ENCODE peak calls at places on chromosomes 2 and 18, in four cellular contexts. S is endothelial cell; E is GM12865; Z is CD8-positive, alpha-beta T cell. H is an unnamed sample.

GRCh38 chr2:223041527-223042109 is 10.4 kb upstream of the KCNE4 start:
- DNase-seq in E (peak), S (no peak), Z (no peak), H (no peak)

GRCh38 chr2:231387904-231388724 is 7.4 kb upstream of the B3GNT7 start:
- DNase-seq in S (no peak), Z (no peak), E (no peak), H (no peak)

GRCh38 chr18:48546411-48546810 is 7.6 kb downstream of the CTIF start:
- DNase-seq in S (no peak), E (no peak), Z (no peak), H (no peak)

GRCh38 chr2:47676236-47676635 is 106.7 kb upstream of the MSH6 start:
- DNase-seq in E (no peak), Z (no peak), S (no peak), H (no peak)

GRCh38 chr18:42048150-42048549 is 93.1 kb downstream of the PIK3C3 start:
- DNase-seq in S (no peak), Z (no peak), E (no peak), H (no peak)

GRCh38 chr2:8409461-8410260 is 272.2 kb upstream of the ID2 start:
- DNase-seq in E (no peak), S (no peak), Z (no peak), H (no peak)

GRCh38 chr2:54471221-54471711 is 15.1 kb downstream of the SPTBN1 start:
- DNase-seq in S (no peak), Z (no peak), E (peak), H (no peak)

GRCh38 chr18:32893915-32894314 is 121.1 kb upstream of the KLHL14 start:
- DNase-seq in Z (no peak), E (no peak), S (no peak), H (no peak)

GRCh38 chr2:20040489-20041172 is 10.8 kb downstream of the LAPTM4A start:
- DNase-seq in Z (no peak), S (no peak), E (no peak), H (no peak)

GRCh38 chr2:150424361-150424760 is 63.1 kb downstream of the RND3 start:
- DNase-seq in E (no peak), S (no peak), Z (no peak), H (no peak)

GRCh38 chr2:71100195-71100964 is 29.6 kb downstream of the MCEE start:
- DNase-seq in S (peak), E (peak), Z (peak), H (peak)

GRCh38 chr2:215749092-215749957 is 264.0 kb downstream of the MREG start:
- DNase-seq in E (no peak), Z (no peak), S (no peak), H (no peak)

GRCh38 chr2:171034315-171034714 is 105.3 kb downstream of the GORASP2 start:
- DNase-seq in S (no peak), Z (no peak), E (no peak), H (no peak)

GRCh38 chr18:45107425-45107824 is 426.7 kb downstream of the SETBP1 start:
- DNase-seq in E (no peak), Z (no peak), S (no peak), H (no peak)

GRCh38 chr18:37322497-37323035 is 243.0 kb downstream of the CELF4 start:
- DNase-seq in E (peak), Z (no peak), S (peak), H (peak)

GRCh38 chr2:231710751-231711676 is 2.7 kb downstream of the PTMA start:
- DNase-seq in S (peak), E (peak), Z (peak), H (no peak)

GRCh38 chr2:240324312-240325005 is 111.0 kb upstream of the GPC1 start:
- DNase-seq in E (no peak), Z (no peak), S (no peak), H (no peak)

GRCh38 chr2:109529532-109530449 is 84.0 kb downstream of the SEPTIN10 start:
- DNase-seq in E (no peak), Z (no peak), S (no peak), H (no peak)

GRCh38 chr2:2152451-2152850 is 178.6 kb downstream of the MYT1L start:
- DNase-seq in Z (no peak), E (no peak), S (no peak), H (no peak)

GRCh38 chr2:69018629-69019227 is 5.7 kb downstream of the ANTXR1 start:
- DNase-seq in E (no peak), S (no peak), Z (no peak), H (no peak)

GRCh38 chr2:126823951-126824350 is 74.7 kb upstream of the TEX51 start:
- DNase-seq in E (no peak), Z (no peak), S (no peak), H (no peak)

GRCh38 chr18:54712315-54712714 is 116.0 kb upstream of the RAB27B start:
- DNase-seq in Z (no peak), E (no peak), S (no peak), H (no peak)

GRCh38 chr2:163698857-163699256 is 37.0 kb downstream of the FIGN start:
- DNase-seq in S (no peak), Z (no peak), E (no peak), H (no peak)

GRCh38 chr2:97722227-97722626 is 8.9 kb downstream of the ZAP70 start:
- DNase-seq in S (no peak), Z (no peak), E (no peak), H (no peak)

GRCh38 chr2:8636041-8636491 is 45.8 kb upstream of the ID2 start:
- DNase-seq in S (no peak), E (no peak), Z (no peak), H (no peak)

GRCh38 chr2:152740743-152741328 is 22.4 kb downstream of the ARL6IP6 start:
- DNase-seq in E (peak), Z (no peak), S (no peak), H (peak)

GRCh38 chr2:174931724-174932123 is 73.5 kb downstream of the CHN1 start:
- DNase-seq in E (no peak), S (no peak), Z (no peak), H (no peak)

GRCh38 chr2:164061129-164061746 is 325.4 kb upstream of the FIGN start:
- DNase-seq in S (peak), E (peak), Z (no peak), H (peak)

GRCh38 chr2:224749136-224749535 is 33.0 kb upstream of the CCDC195 start:
- DNase-seq in S (no peak), Z (no peak), E (no peak), H (no peak)

GRCh38 chr2:26483957-26484565 is 6.1 kb upstream of the OTOF start:
- DNase-seq in Z (no peak), S (no peak), E (no peak), H (no peak)

GRCh38 chr18:41128545-41128944 is 826.5 kb upstream of the PIK3C3 start:
- DNase-seq in S (no peak), E (no peak), Z (no peak), H (no peak)

GRCh38 chr18:40124107-40124506 is 1830.9 kb upstream of the PIK3C3 start:
- DNase-seq in S (no peak), E (no peak), Z (no peak), H (no peak)

GRCh38 chr2:142930835-142931398 is 53.5 kb downstream of the KYNU start:
- DNase-seq in Z (no peak), E (no peak), S (no peak), H (no peak)

GRCh38 chr2:145070703-145071102 is 550.8 kb upstream of the ZEB2 start:
- DNase-seq in E (no peak), S (no peak), Z (no peak), H (no peak)

GRCh38 chr2:12702661-12703121 is 14.0 kb upstream of the TRIB2 start:
- DNase-seq in E (no peak), S (no peak), Z (no peak), H (no peak)

GRCh38 chr2:37343537-37344434 is 644 bp upstream of the QPCT start:
- DNase-seq in E (no peak), Z (no peak), S (peak), H (no peak)

GRCh38 chr2:196992466-196992865 is 66.0 kb upstream of the PGAP1 start:
- DNase-seq in S (no peak), Z (no peak), E (no peak), H (no peak)
- TF ChIP-seq CTCF in S (no peak), Z (no peak), E (no peak), H (no peak)

GRCh38 chr2:74138219-74138951 is 9.3 kb downstream of the BOLA3 start:
- DNase-seq in E (no peak), Z (no peak), S (no peak), H (no peak)

GRCh38 chr2:74142340-74142739 is 5.4 kb downstream of the BOLA3 start:
- DNase-seq in S (peak), E (no peak), Z (no peak), H (no peak)

GRCh38 chr2:74137651-74138050 is 10.1 kb downstream of the BOLA3 start:
- DNase-seq in Z (no peak), E (no peak), S (no peak), H (peak)

DNA sequence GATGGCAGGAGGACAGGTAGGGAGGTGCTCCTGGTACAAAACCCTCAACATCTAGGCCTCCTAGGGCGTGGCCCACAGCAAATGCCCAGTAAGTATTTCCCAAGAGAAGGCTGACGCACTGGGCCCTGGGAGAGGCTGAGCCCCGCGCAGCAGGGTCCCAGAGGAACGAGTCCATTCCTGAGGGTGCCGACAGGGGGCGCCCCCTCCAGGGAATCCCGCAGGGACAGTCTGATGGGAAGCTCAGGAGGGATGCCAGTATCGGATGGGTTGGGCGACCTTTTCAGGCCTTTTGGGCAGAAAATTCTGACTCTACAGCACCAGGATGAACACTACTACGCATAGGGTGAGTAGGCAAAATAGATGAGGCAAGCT is 8.8 kb downstream of the BOLA3 start:
- DNase-seq in Z (no peak), S (peak), E (no peak), H (no peak)
- TF ChIP-seq CTCF in Z (no peak), S (peak), E (no peak), H (no peak)

GRCh38 chr2:10864888-10865551 is 46.7 kb upstream of the KCNF1 start:
- DNase-seq in S (no peak), E (peak), Z (no peak), H (peak)
- TF ChIP-seq CTCF in S (peak), E (peak), Z (peak), H (no peak)

GRCh38 chr2:157747695-157748370 is 119.2 kb upstream of the ACVR1C start:
- DNase-seq in Z (no peak), E (peak), S (no peak), H (no peak)

GRCh38 chr2:157748371-157749132 is 119.9 kb upstream of the ACVR1C start:
- DNase-seq in Z (no peak), E (no peak), S (no peak), H (no peak)

GRCh38 chr2:157749684-157750083 is 121.0 kb upstream of the ACVR1C start:
- DNase-seq in S (no peak), E (no peak), Z (no peak), H (no peak)

GRCh38 chr2:157747280-157747679 is 118.6 kb upstream of the ACVR1C start:
- DNase-seq in Z (no peak), E (no peak), S (no peak), H (no peak)

DNA sequence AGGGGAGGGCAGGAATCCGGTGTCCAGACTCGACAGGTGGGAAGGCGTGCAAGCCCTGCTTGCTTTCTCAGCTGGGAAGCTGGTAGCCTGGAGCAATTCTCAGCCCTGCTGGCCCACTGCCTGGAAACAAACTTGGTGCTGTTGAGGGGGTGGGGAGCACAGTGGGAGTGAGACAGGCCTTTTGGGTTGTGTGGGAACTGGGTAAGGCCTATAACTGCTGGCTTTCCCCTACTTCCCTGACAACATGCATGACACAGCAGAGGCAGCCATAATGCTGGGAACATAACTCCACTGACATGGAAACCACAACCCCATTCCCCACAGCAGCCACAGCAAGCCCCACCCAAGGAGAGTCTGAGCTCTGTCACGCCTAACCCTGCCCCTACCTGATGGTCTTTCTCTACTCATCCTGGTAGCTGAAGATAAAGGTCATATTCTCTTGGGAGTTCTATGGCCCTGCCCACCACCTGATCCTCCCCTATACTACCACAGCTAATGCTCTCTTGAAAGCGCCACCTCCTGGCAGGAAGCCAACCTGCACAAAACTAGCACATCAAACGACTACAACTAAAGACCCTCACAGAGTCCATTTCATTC is 122.9 kb upstream of the ACVR1C start:
- DNase-seq in Z (no peak), S (peak), E (peak), H (no peak)
- TF ChIP-seq CTCF in Z (no peak), S (peak), E (peak), H (peak)

GRCh38 chr2:28568533-28568932 is 72.7 kb downstream of the PLB1 start:
- DNase-seq in S (no peak), E (no peak), Z (no peak), H (no peak)

GRCh38 chr2:28566441-28567075 is 70.7 kb downstream of the PLB1 start:
- DNase-seq in S (peak), Z (peak), E (peak), H (peak)

GRCh38 chr2:28565720-28566295 is 69.9 kb downstream of the PLB1 start:
- DNase-seq in Z (no peak), E (no peak), S (no peak), H (no peak)

GRCh38 chr2:28565033-28565432 is 69.2 kb downstream of the PLB1 start:
- DNase-seq in S (no peak), E (no peak), Z (no peak), H (no peak)

DNA sequence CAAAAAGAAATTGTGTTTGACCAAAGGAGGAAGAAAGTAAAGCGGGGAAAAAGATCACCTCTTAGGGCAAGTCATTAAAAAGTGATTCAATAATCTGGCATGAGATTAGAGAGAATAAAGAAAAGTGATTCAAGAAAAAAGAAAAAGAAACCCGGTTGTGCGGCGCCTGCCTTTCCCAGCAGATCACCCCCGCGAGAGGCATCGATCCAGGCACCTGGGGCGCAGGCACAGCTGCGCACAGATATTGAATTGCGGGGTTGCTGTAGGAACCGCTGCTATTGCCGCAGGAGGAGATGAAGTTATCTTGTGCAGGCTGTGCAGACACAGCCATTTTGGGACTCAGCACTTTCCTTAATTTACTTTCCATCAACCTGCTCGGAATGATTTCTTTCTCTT is 71.2 kb downstream of the PLB1 start:
- DNase-seq in E (peak), S (no peak), Z (no peak), H (peak)
- TF ChIP-seq CTCF in E (no peak), S (peak), Z (peak), H (no peak)

DNA sequence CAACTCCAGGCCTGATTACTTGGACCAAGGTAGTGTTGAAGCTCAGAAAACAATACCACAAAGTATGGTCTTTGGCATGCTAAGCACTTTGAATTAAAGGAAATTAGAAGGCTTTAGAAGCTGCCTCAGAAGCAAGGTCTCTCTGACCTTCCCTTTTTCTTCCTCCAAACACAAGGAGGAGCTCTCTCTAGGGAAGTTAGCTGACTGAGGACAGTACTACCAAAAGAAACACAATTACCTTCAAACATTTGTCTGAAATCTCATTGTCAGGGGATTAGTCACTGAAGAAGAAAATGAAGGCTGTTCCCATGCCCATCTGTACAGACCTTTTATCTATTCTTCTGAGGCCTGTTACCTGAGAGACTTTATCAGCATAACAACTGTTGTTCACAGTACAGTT is 279.3 kb downstream of the CDH20 start:
- DNase-seq in S (no peak), E (no peak), Z (no peak), H (no peak)
- TF ChIP-seq CTCF in S (no peak), E (no peak), Z (no peak), H (no peak)